ENCODE peak calls at places on chromosome 18, in four cellular contexts. One of them, this sample, is unnamed.

GRCh38 chr18:36576339-36576738 is 252.5 kb downstream of the TPGS2 start:
- DNase-seq in cardiac muscle cell: no peak
- DNase-seq in astrocyte: no peak
- DNase-seq in hepatocyte: no peak
- DNase-seq in this sample: no peak

GRCh38 chr18:39840406-39840805 is 2114.6 kb upstream of the PIK3C3 start:
- DNase-seq in cardiac muscle cell: peak
- DNase-seq in astrocyte: peak
- DNase-seq in hepatocyte: no peak
- DNase-seq in this sample: no peak

GRCh38 chr18:63433349-63433866 is 11.1 kb upstream of the VPS4B start:
- DNase-seq in cardiac muscle cell: no peak
- DNase-seq in astrocyte: no peak
- DNase-seq in hepatocyte: no peak
- DNase-seq in this sample: peak

GRCh38 chr18:70781860-70782453 is 493.1 kb downstream of the SOCS6 start:
- DNase-seq in cardiac muscle cell: peak
- DNase-seq in astrocyte: no peak
- DNase-seq in hepatocyte: peak
- DNase-seq in this sample: no peak

GRCh38 chr18:7730682-7731081 is 163.6 kb downstream of the PTPRM start:
- DNase-seq in cardiac muscle cell: no peak
- DNase-seq in astrocyte: no peak
- DNase-seq in hepatocyte: no peak
- DNase-seq in this sample: no peak

GRCh38 chr18:73315381-73315780 is 447.6 kb upstream of the NETO1 start:
- DNase-seq in cardiac muscle cell: no peak
- DNase-seq in astrocyte: no peak
- DNase-seq in hepatocyte: no peak
- DNase-seq in this sample: no peak

GRCh38 chr18:3824101-3824500 is 374.1 kb downstream of the TGIF1 start:
- DNase-seq in cardiac muscle cell: no peak
- DNase-seq in astrocyte: no peak
- DNase-seq in hepatocyte: no peak
- DNase-seq in this sample: peak

GRCh38 chr18:26342646-26343045 is 116.4 kb downstream of the TAF4B start:
- DNase-seq in cardiac muscle cell: no peak
- DNase-seq in astrocyte: no peak
- DNase-seq in hepatocyte: no peak
- DNase-seq in this sample: no peak

GRCh38 chr18:42069036-42069435 is 114.0 kb downstream of the PIK3C3 start:
- DNase-seq in cardiac muscle cell: no peak
- DNase-seq in astrocyte: no peak
- DNase-seq in hepatocyte: no peak
- DNase-seq in this sample: no peak

GRCh38 chr18:13218376-13219011 is at the start of gene LDLRAD4:
- DNase-seq in cardiac muscle cell: no peak
- DNase-seq in astrocyte: no peak
- DNase-seq in hepatocyte: peak
- DNase-seq in this sample: no peak

GRCh38 chr18:3441290-3441689 is 8.7 kb upstream of the TGIF1 start:
- DNase-seq in cardiac muscle cell: peak
- DNase-seq in astrocyte: no peak
- DNase-seq in hepatocyte: peak
- DNase-seq in this sample: peak

GRCh38 chr18:46152808-46153617 is 48.8 kb downstream of the HAUS1 start:
- DNase-seq in cardiac muscle cell: no peak
- DNase-seq in astrocyte: peak
- DNase-seq in hepatocyte: no peak
- DNase-seq in this sample: peak

GRCh38 chr18:26307161-26307773 is 81.0 kb downstream of the TAF4B start:
- DNase-seq in cardiac muscle cell: peak
- DNase-seq in astrocyte: peak
- DNase-seq in hepatocyte: peak
- DNase-seq in this sample: peak

GRCh38 chr18:50970006-50970405 is 2.2 kb downstream of the ELAC1 start:
- DNase-seq in cardiac muscle cell: no peak
- DNase-seq in astrocyte: no peak
- DNase-seq in hepatocyte: no peak
- DNase-seq in this sample: no peak

DNA sequence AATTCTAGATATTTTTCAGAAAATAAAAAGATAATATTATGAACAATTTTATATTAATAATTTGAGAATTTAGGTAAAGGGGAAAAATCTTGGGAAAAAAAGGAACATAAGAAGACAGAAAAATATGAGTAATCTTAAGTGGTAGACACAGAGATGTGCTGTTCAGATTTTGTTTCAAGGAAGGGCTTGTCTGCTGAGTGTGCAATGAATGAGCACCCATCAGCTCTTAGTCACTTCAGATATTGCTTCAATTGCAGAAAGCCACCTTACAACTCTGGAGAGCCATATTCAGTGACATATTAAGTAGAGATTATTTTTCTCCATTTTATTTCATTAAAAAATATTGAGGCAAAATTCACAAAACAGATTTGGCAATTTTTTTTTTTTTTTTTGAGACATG is 282.0 kb upstream of the CHST9 start:
- DNase-seq in cardiac muscle cell: no peak
- DNase-seq in astrocyte: no peak
- DNase-seq in hepatocyte: no peak
- DNase-seq in this sample: no peak
- H3K4me3 ChIP-seq in cardiac muscle cell: no peak
- H3K4me3 ChIP-seq in astrocyte: no peak
- H3K4me3 ChIP-seq in hepatocyte: no peak
- H3K4me3 ChIP-seq in this sample: no peak

GRCh38 chr18:62187543-62188378 is 706 bp downstream of the RELCH start:
- DNase-seq in cardiac muscle cell: peak
- DNase-seq in astrocyte: peak
- DNase-seq in hepatocyte: peak
- DNase-seq in this sample: peak
- TF ChIP-seq CTCF in cardiac muscle cell: no peak
- TF ChIP-seq CTCF in astrocyte: peak
- TF ChIP-seq CTCF in hepatocyte: no peak
- TF ChIP-seq CTCF in this sample: peak

GRCh38 chr18:77248873-77249582 is 620 bp upstream of the GALR1 start:
- DNase-seq in cardiac muscle cell: no peak
- DNase-seq in astrocyte: no peak
- DNase-seq in hepatocyte: no peak
- DNase-seq in this sample: no peak

GRCh38 chr18:77250501-77250925 is 865 bp downstream of the GALR1 start:
- DNase-seq in cardiac muscle cell: no peak
- DNase-seq in astrocyte: no peak
- DNase-seq in hepatocyte: no peak
- DNase-seq in this sample: no peak

GRCh38 chr18:77251730-77252050 is 2.0 kb downstream of the GALR1 start:
- DNase-seq in cardiac muscle cell: no peak
- DNase-seq in astrocyte: no peak
- DNase-seq in hepatocyte: no peak
- DNase-seq in this sample: no peak

GRCh38 chr18:77249583-77250500 is at the start of gene GALR1:
- DNase-seq in cardiac muscle cell: no peak
- DNase-seq in astrocyte: no peak
- DNase-seq in hepatocyte: no peak
- DNase-seq in this sample: no peak

GRCh38 chr18:77250926-77251729 is 1.5 kb downstream of the GALR1 start:
- DNase-seq in cardiac muscle cell: peak
- DNase-seq in astrocyte: no peak
- DNase-seq in hepatocyte: no peak
- DNase-seq in this sample: no peak
- H3K4me3 ChIP-seq in cardiac muscle cell: peak
- H3K4me3 ChIP-seq in astrocyte: no peak
- H3K4me3 ChIP-seq in hepatocyte: no peak
- H3K4me3 ChIP-seq in this sample: no peak

DNA sequence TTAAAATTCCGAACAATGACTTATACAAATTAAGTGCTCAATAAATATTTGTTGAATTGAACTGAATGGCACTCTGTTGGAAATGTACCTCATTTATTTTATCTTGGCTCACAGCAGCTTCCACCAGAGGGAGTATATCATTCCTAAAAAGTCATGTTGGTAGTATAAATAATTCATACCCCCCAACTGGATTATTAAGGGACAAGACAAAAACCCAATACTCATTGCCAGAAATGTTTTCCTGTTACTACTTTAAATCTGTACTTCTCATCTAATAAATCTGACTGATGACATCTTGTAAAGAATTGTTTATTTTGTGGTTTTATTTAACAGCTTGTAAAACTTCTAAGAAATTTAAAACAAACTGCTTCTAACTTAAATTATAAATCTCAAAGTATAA is 163.9 kb downstream of the CDH2 start:
- DNase-seq in cardiac muscle cell: peak
- DNase-seq in astrocyte: no peak
- DNase-seq in hepatocyte: peak
- DNase-seq in this sample: peak
- TF ChIP-seq CTCF in cardiac muscle cell: peak
- TF ChIP-seq CTCF in astrocyte: peak
- TF ChIP-seq CTCF in hepatocyte: peak
- TF ChIP-seq CTCF in this sample: peak

GRCh38 chr18:77271720-77272481 is 22.3 kb downstream of the GALR1 start:
- DNase-seq in cardiac muscle cell: peak
- DNase-seq in astrocyte: peak
- DNase-seq in hepatocyte: no peak
- DNase-seq in this sample: peak
- H3K4me3 ChIP-seq in cardiac muscle cell: no peak
- H3K4me3 ChIP-seq in astrocyte: no peak
- H3K4me3 ChIP-seq in hepatocyte: no peak
- H3K4me3 ChIP-seq in this sample: no peak

This sample was measured in AG10803.